ENCODE peak calls at places on chromosomes 6 and 20, in four cellular contexts. H, W, V and A are unnamed samples.

GRCh38 chr6:26028753-26029569 is 58.3 kb upstream of the HFE start:
- DNase-seq in H (no peak), W (no peak), V (no peak), A (no peak)

GRCh38 chr6:89154131-89154530 is 8.3 kb downstream of the PM20D2 start:
- DNase-seq in H (no peak), W (no peak), V (no peak), A (no peak)

GRCh38 chr20:19423097-19423891 is 210.9 kb downstream of the SLC24A3 start:
- DNase-seq in H (no peak), W (no peak), V (no peak), A (no peak)

GRCh38 chr6:1834231-1834630 is 224.5 kb downstream of the FOXC1 start:
- DNase-seq in H (no peak), W (no peak), V (no peak), A (no peak)

GRCh38 chr6:169097336-169098052 is 156.2 kb downstream of the THBS2 start:
- DNase-seq in H (peak; percentile 47), W (no peak), V (no peak), A (peak; percentile 94)

GRCh38 chr6:42141603-42142117 is 760 bp downstream of the C6orf132 start:
- DNase-seq in H (no peak), W (no peak), V (peak; percentile 39), A (no peak)

GRCh38 chr6:63307581-63308246 is 12.1 kb downstream of the LGSN start:
- DNase-seq in H (peak; percentile 15), W (peak; percentile 47), V (peak; percentile 56), A (peak; percentile 78)

GRCh38 chr6:167341665-167342655 is 17.1 kb downstream of the TTLL2 start:
- DNase-seq in H (no peak), W (no peak), V (no peak), A (no peak)

DNA sequence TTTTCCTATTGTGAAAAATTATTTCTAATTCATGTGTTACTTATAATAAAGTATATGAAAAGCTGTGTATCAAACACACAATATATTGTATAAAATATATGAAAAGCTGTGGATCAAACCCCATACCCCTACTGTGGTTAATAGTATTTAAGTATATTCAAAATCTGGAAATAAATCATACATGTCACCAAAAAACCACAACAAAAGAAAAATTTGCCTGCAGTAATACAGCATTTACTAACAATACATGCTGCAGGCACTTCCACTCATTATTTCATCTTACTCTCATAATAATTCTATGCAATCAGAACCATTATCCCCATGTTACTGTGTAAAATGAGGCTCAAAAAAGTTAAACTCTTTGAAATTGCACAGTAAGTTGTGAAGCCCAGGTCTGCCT is 61.9 kb downstream of the FAM217A start:
- DNase-seq in H (no peak), W (no peak), V (no peak), A (no peak)
- H3K4me3 ChIP-seq in H (peak overlapping the region; percentile 80), W (peak overlapping the region; percentile 81), V (no peak overlapping the region), A (peak overlapping the region; percentile 81)

DNA sequence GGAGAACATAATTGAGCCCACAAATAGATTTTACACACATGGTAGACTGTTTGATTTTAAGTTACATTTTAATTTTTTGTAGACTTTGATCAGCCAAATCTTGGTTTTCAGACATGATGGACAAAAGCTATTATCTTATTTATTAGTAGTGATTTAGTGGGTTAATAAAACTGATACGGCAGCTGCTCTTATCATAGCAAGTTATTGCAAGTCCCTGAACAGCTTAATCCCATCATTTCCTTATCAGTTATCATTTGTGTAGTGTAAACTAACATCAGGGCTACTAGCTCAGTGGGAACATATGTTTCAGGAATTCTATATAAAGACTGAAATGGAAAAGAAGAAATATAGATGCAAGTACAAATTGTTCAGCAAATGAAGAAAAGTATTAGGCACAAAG is 10.8 kb downstream of the RFX6 start:
- DNase-seq in H (no peak), W (no peak), V (no peak), A (no peak)
- TF ChIP-seq CTCF in H (no peak), W (no peak), V (no peak), A (no peak)

GRCh38 chr6:149728499-149729234 is 10.8 kb upstream of the LATS1 start:
- DNase-seq in H (no peak), W (no peak), V (no peak), A (no peak)
- H3K4me3 ChIP-seq in H (no peak overlapping the region), W (no peak overlapping the region), V (no peak overlapping the region), A (no peak overlapping the region)

GRCh38 chr20:37980876-37981275 is 52.4 kb downstream of the TTI1 start:
- DNase-seq in H (no peak), W (no peak), V (peak; percentile 12), A (no peak)

GRCh38 chr20:37977786-37978185 is 55.5 kb downstream of the TTI1 start:
- DNase-seq in H (no peak), W (no peak), V (peak; percentile 4), A (no peak)

GRCh38 chr20:37980383-37980782 is 52.9 kb downstream of the TTI1 start:
- DNase-seq in H (no peak), W (no peak), V (peak; percentile 4), A (no peak)

GRCh38 chr20:37976862-37977261 is 56.4 kb downstream of the TTI1 start:
- DNase-seq in H (no peak), W (no peak), V (no peak), A (no peak)

GRCh38 chr20:37979021-37979985 is 54.0 kb downstream of the TTI1 start:
- DNase-seq in H (no peak), W (no peak), V (peak; percentile 8), A (no peak)
- TF ChIP-seq CTCF in H (no peak), W (no peak), V (no peak), A (no peak)

DNA sequence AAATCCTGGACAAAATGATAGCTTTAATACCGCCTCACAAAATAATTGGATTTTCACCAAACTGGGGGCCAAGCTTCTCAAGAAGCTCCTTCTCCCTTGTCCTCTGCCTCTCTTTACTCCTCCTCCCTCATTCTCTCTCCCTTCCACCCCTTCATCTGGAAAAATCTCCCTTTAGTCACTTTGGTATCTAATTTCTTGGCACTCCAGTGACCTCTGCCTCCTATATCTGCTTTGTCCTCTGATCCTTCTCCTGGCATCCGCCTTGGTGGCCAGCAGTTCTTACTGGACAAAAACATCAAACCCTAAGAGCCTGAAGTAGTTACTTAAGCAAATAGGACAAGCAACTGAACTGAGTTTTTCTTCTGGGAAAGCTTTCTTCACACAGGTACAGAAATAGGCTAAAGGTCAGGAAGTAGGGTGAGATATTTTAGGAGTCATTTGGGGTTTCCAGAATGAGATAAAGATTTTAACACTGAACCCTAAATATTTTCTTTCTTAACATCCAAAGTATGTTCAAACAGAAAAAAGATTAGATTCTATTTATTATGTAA is 220.7 kb downstream of the ARHGAP18 start:
- DNase-seq in H (no peak), W (no peak), V (no peak), A (peak; percentile 15)
- H3K4me3 ChIP-seq in H (no peak overlapping the region), W (peak overlapping the region; percentile 14), V (no peak overlapping the region), A (no peak overlapping the region)

DNA sequence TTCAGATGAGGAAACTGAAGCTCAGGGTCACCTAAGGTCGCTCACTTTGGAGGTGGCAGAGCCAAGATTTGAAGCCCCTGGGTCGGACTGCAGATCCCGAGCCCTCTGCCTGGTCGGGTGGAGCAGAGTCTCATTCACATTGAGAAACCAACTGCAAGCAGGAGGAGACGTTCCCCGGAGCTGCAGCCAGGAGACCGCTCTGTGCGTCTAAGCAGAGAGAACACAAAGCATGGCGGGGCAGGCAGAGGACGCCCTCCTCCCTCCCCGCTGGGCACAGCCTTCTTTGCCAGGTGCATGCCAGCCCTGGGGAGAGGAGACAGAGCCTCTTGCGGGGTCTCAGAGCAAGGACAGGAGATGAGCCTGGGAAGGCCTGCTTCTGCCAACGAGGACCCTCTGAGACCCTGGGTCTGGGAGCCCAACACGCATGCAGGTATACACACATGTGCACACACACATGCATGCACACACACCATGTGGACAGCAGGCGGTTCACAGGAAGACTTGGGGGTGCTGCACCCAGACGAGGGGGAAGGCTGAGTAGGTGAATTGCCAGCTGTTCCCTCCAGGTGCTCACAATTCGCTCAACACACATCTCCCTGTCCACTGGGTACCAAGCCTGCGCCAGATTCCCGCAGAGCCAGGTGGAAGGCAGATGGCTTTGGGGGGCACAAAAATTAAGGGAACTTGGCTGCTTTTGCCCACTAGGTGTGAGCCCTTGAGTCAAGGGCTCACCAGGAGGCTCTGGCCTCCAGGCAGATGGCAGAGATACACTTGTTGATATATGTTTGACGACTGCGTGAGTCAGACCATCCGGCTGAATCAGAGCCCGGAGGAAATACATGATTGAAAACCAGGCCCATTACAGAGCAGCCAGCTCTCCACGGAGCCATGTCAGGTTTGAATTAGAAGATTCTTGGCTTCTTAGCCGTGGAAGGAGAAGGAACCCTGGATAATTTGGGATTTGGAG is 5.5 kb upstream of the NTSR1 start:
- DNase-seq in H (peak; percentile 26), W (peak; percentile 76), V (no peak), A (peak; percentile 90)
- TF ChIP-seq CTCF in H (peak; percentile 31), W (peak; percentile 38), V (no peak), A (peak; percentile 47)

GRCh38 chr20:48787861-48788375 is 39.9 kb downstream of the PREX1 start:
- DNase-seq in H (no peak), W (no peak), V (no peak), A (peak; percentile 28)
- H3K4me3 ChIP-seq in H (no peak overlapping the region), W (no peak overlapping the region), V (no peak overlapping the region), A (no peak overlapping the region)

GRCh38 chr6:110039364-110039995 is 61.4 kb downstream of the GPR6 start:
- DNase-seq in H (peak; percentile 41), W (peak; percentile 80), V (peak; percentile 91), A (peak; percentile 94)

GRCh38 chr6:110040716-110041115 is 62.6 kb downstream of the GPR6 start:
- DNase-seq in H (no peak), W (no peak), V (no peak), A (no peak)

GRCh38 chr6:110041830-110042229 is 63.7 kb downstream of the GPR6 start:
- DNase-seq in H (no peak), W (no peak), V (no peak), A (no peak)

GRCh38 chr6:110041149-110041548 is 63.0 kb downstream of the GPR6 start:
- DNase-seq in H (no peak), W (no peak), V (no peak), A (no peak)

DNA sequence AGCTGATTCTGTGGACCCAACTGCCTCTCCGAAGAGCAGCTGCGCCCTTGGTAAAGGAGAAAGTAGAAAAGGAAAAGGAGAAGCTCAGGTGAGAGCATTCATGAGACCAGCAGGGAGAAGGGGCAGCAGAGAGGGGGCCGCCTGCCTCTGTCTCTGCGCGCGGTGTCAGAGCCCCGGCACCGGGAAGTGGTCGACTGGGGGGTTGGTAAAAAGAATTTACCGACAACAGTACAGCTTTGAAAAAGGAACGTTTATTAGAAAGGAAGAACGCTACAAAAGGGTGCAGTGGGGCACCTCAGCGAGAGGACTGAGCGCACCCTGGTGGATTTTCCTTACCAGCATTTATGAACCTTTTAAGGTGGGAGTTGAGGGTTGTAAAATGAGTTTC is 61.9 kb downstream of the GPR6 start:
- DNase-seq in H (peak; percentile 13), W (peak; percentile 32), V (peak; percentile 45), A (peak; percentile 46)
- TF ChIP-seq CTCF in H (peak; percentile 73), W (peak; percentile 52), V (no peak), A (peak; percentile 38)

GRCh38 chr20:38373231-38373867 is 27.1 kb downstream of the LBP start:
- DNase-seq in H (no peak), W (no peak), V (no peak), A (no peak)
- H3K4me3 ChIP-seq in H (no peak overlapping the region), W (no peak overlapping the region), V (no peak overlapping the region), A (no peak overlapping the region)